ENCODE peak calls at places on chromosomes 2 and 18, in five cellular contexts. B is LoVo, U is fibroblast of pulmonary artery, T is tibial artery, Q is glomerular endothelial cell. E is an unnamed sample.

GRCh38 chr2:231227309-231228162 is 29.1 kb downstream of the ARMC9 start:
- DNase-seq in B (peak), U (peak), Q (peak), T (peak), E (peak)

GRCh38 chr2:140698736-140699135 is 1432.1 kb downstream of the LRP1B start:
- DNase-seq in U (peak), Q (no peak), T (no peak), B (no peak), E (no peak)

GRCh38 chr2:10566021-10566420 is 117.9 kb upstream of the ODC1 start:
- DNase-seq in U (no peak), Q (no peak), B (no peak), T (no peak), E (no peak)

GRCh38 chr2:234178309-234179030 is 128.0 kb downstream of the SPP2 start:
- DNase-seq in B (peak), U (peak), Q (no peak), T (no peak), E (peak)

GRCh38 chr2:224360801-224361251 is 41.1 kb downstream of the FAM124B start:
- DNase-seq in Q (no peak), T (no peak), B (peak), U (no peak), E (no peak)

GRCh38 chr2:11290713-11291112 is 53.7 kb downstream of the ROCK2 start:
- DNase-seq in B (no peak), T (no peak), U (no peak), Q (no peak), E (no peak)

GRCh38 chr2:47945036-47945781 is 38.9 kb upstream of the FBXO11 start:
- DNase-seq in Q (no peak), U (no peak), T (no peak), B (no peak), E (no peak)

GRCh38 chr2:854460-854859 is 96.2 kb upstream of the SNTG2 start:
- DNase-seq in U (peak), B (peak), Q (no peak), T (no peak), E (peak)

GRCh38 chr18:50358844-50359243 is 16.0 kb upstream of the SKA1 start:
- DNase-seq in Q (no peak), U (no peak), T (no peak), B (no peak), E (no peak)

GRCh38 chr2:197993830-197994229 is 189.4 kb downstream of the PLCL1 start:
- DNase-seq in B (no peak), U (no peak), T (no peak), Q (no peak), E (no peak)

GRCh38 chr18:11658989-11659388 is 30.1 kb upstream of the GNAL start:
- DNase-seq in U (no peak), T (no peak), B (no peak), Q (no peak), E (no peak)

GRCh38 chr2:47485751-47486300 is 82.9 kb downstream of the MSH2 start:
- DNase-seq in T (no peak), Q (no peak), U (peak), B (no peak), E (no peak)

GRCh38 chr18:35941299-35941698 is 31.2 kb upstream of the RMP24 start:
- DNase-seq in U (no peak), T (no peak), Q (no peak), B (no peak), E (no peak)

GRCh38 chr2:234437642-234438321 is 59.1 kb downstream of the ARL4C start:
- DNase-seq in U (no peak), T (no peak), B (no peak), Q (no peak), E (no peak)

GRCh38 chr2:114089636-114090325 is 199.9 kb downstream of the ACTR3 start:
- DNase-seq in B (no peak), U (no peak), T (no peak), Q (no peak), E (no peak)

GRCh38 chr2:20225294-20226151 is 593 bp upstream of the SDC1 start:
- DNase-seq in Q (no peak), B (peak), U (peak), T (peak), E (peak)

GRCh38 chr2:217942731-217943335 is 60.0 kb downstream of the TNS1 start:
- DNase-seq in Q (no peak), U (no peak), T (no peak), B (no peak), E (no peak)

GRCh38 chr18:75267643-75268184 is 57.1 kb downstream of the TSHZ1 start:
- DNase-seq in T (no peak), Q (no peak), U (no peak), B (no peak), E (no peak)

GRCh38 chr2:203498161-203498560 is 36.9 kb downstream of the RAPH1 start:
- DNase-seq in T (no peak), U (peak), B (peak), Q (peak), E (no peak)

GRCh38 chr2:31248139-31248538 is 14.2 kb downstream of the EHD3 start:
- DNase-seq in B (no peak), Q (no peak), U (no peak), T (no peak), E (no peak)

GRCh38 chr18:69936191-69936558 is 11.5 kb downstream of the CD226 start:
- DNase-seq in U (peak), T (no peak), B (no peak), Q (no peak), E (no peak)

GRCh38 chr2:33111002-33111446 is 164.3 kb downstream of the LTBP1 start:
- DNase-seq in B (no peak), U (peak), T (no peak), Q (no peak), E (no peak)

GRCh38 chr2:133755515-133756311 is 187.4 kb upstream of the NCKAP5 start:
- DNase-seq in U (peak), B (no peak), Q (peak), T (no peak), E (no peak)

GRCh38 chr2:70357076-70358071 is 55.5 kb upstream of the FAM136A start:
- DNase-seq in T (no peak), Q (peak), B (no peak), U (peak), E (no peak)

GRCh38 chr2:100013892-100014677 is 128.3 kb downstream of the AFF3 start:
- DNase-seq in Q (no peak), T (peak), B (peak), U (peak), E (peak)

GRCh38 chr2:45681675-45682074 is 30.2 kb downstream of the PRKCE start:
- DNase-seq in B (peak), T (no peak), U (peak), Q (peak), E (peak)

GRCh38 chr2:118062048-118062447 is 26.2 kb upstream of the INSIG2 start:
- DNase-seq in T (no peak), U (no peak), Q (no peak), B (no peak), E (no peak)

GRCh38 chr2:222756951-222757645 is 85.6 kb downstream of the MOGAT1 start:
- DNase-seq in B (peak), U (peak), T (no peak), Q (no peak), E (no peak)

GRCh38 chr18:78711971-78712370 is 267.6 kb upstream of the SALL3 start:
- DNase-seq in B (no peak), T (no peak), Q (no peak), U (no peak), E (no peak)

E was measured in iPS-NIHi11.